ENCODE peak calls at places on chromosomes 13 and 19, in six cellular contexts. E, L, C, J, N and F are unnamed samples.

GRCh38 chr19:30053558-30053957 is 111.5 kb downstream of the URI1 start:
- DNase-seq in N (no peak), J (no peak), L (peak), E (no peak), C (no peak), F (no peak)

GRCh38 chr19:52343548-52343947 is 7.5 kb downstream of the ZNF610 start:
- DNase-seq in E (peak), L (peak), J (no peak), C (no peak), N (peak), F (no peak)

GRCh38 chr13:101706651-101707050 is 254.2 kb downstream of the ITGBL1 start:
- DNase-seq in N (no peak), J (peak), L (peak), E (peak), C (peak), F (peak)

GRCh38 chr19:14497347-14497921 is 1.5 kb upstream of the GIPC1 start:
- DNase-seq in J (no peak), E (no peak), N (no peak), L (peak), C (no peak), F (no peak)

GRCh38 chr13:80376554-80376953 is 35.6 kb upstream of the SPRY2 start:
- DNase-seq in L (no peak), J (no peak), C (no peak), N (no peak), E (no peak), F (no peak)

GRCh38 chr13:100666124-100666523 is 8.5 kb downstream of the TMTC4 start:
- DNase-seq in E (no peak), J (no peak), N (no peak), L (no peak), C (peak), F (no peak)

GRCh38 chr19:28009696-28010095 is 1203.3 kb downstream of the UQCRFS1 start:
- DNase-seq in N (no peak), E (no peak), L (peak), C (peak), J (no peak), F (no peak)

GRCh38 chr19:16951529-16951928 is 62.7 kb downstream of the F2RL3 start:
- DNase-seq in N (no peak), J (no peak), E (no peak), C (no peak), L (no peak), F (no peak)

GRCh38 chr19:30236006-30236405 is 136.2 kb upstream of the ZNF536 start:
- DNase-seq in E (no peak), C (no peak), L (peak), J (no peak), N (no peak), F (no peak)

GRCh38 chr19:33152178-33152577 is 20.3 kb downstream of the WDR88 start:
- DNase-seq in J (no peak), N (no peak), E (no peak), L (no peak), C (no peak), F (no peak)

GRCh38 chr19:44747739-44748425 is 626 bp upstream of the BCL3 start:
- DNase-seq in N (no peak), L (peak), C (peak), J (no peak), E (no peak), F (no peak)

GRCh38 chr13:96935971-96936370 is 58.3 kb downstream of the OXGR1 start:
- DNase-seq in N (no peak), J (no peak), L (no peak), C (no peak), E (no peak), F (no peak)

GRCh38 chr13:51895906-51896888 is 34.4 kb downstream of the CCDC70 start:
- DNase-seq in J (peak), L (peak), N (no peak), E (peak), C (peak), F (peak)

GRCh38 chr13:111315347-111315995 is 5.0 kb upstream of the TEX29 start:
- DNase-seq in L (no peak), C (no peak), N (no peak), J (no peak), E (no peak), F (no peak)